ENCODE peak calls at places on chromosomes 1 and 21, in four cellular contexts. One of them, this sample, is unnamed.

GRCh38 chr21:44425307-44425894 is 29.9 kb upstream of the LRRC3 start:
- DNase-seq in AG08395: no peak
- DNase-seq in PC-3: peak
- DNase-seq in stimulated activated CD8-positive, alpha-beta memory T cell treated with anti-CD3 and anti-CD28 coated beads, Interleukin-15, amount 100 ng/mL, for 4 hours: no peak
- DNase-seq in this sample: no peak

GRCh38 chr1:49307452-49307851 is 530.8 kb upstream of the BEND5 start:
- DNase-seq in AG08395: no peak
- DNase-seq in stimulated activated CD8-positive, alpha-beta memory T cell treated with anti-CD3 and anti-CD28 coated beads, Interleukin-15, amount 100 ng/mL, for 4 hours: no peak
- DNase-seq in PC-3: peak
- DNase-seq in this sample: no peak

GRCh38 chr1:231951399-231951798 is 324.8 kb downstream of the DISC1 start:
- DNase-seq in AG08395: no peak
- DNase-seq in PC-3: peak
- DNase-seq in stimulated activated CD8-positive, alpha-beta memory T cell treated with anti-CD3 and anti-CD28 coated beads, Interleukin-15, amount 100 ng/mL, for 4 hours: no peak
- DNase-seq in this sample: no peak

GRCh38 chr1:81509619-81510018 is 291.1 kb upstream of the ADGRL2 start:
- DNase-seq in AG08395: no peak
- DNase-seq in stimulated activated CD8-positive, alpha-beta memory T cell treated with anti-CD3 and anti-CD28 coated beads, Interleukin-15, amount 100 ng/mL, for 4 hours: no peak
- DNase-seq in PC-3: no peak
- DNase-seq in this sample: no peak

GRCh38 chr1:20329793-20330542 is 39.3 kb downstream of the VWA5B1 start:
- DNase-seq in PC-3: no peak
- DNase-seq in AG08395: no peak
- DNase-seq in stimulated activated CD8-positive, alpha-beta memory T cell treated with anti-CD3 and anti-CD28 coated beads, Interleukin-15, amount 100 ng/mL, for 4 hours: no peak
- DNase-seq in this sample: no peak

GRCh38 chr1:41364444-41365319 is 3.4 kb downstream of the FOXO6 start:
- DNase-seq in AG08395: no peak
- DNase-seq in stimulated activated CD8-positive, alpha-beta memory T cell treated with anti-CD3 and anti-CD28 coated beads, Interleukin-15, amount 100 ng/mL, for 4 hours: no peak
- DNase-seq in PC-3: no peak
- DNase-seq in this sample: no peak

GRCh38 chr1:243409284-243409683 is 153.4 kb downstream of the SDCCAG8 start:
- DNase-seq in stimulated activated CD8-positive, alpha-beta memory T cell treated with anti-CD3 and anti-CD28 coated beads, Interleukin-15, amount 100 ng/mL, for 4 hours: no peak
- DNase-seq in AG08395: no peak
- DNase-seq in PC-3: peak
- DNase-seq in this sample: no peak

GRCh38 chr21:18204931-18205330 is 39.7 kb upstream of the CHODL start:
- DNase-seq in stimulated activated CD8-positive, alpha-beta memory T cell treated with anti-CD3 and anti-CD28 coated beads, Interleukin-15, amount 100 ng/mL, for 4 hours: no peak
- DNase-seq in PC-3: no peak
- DNase-seq in AG08395: no peak
- DNase-seq in this sample: no peak

GRCh38 chr1:166470057-166470456 is 303.3 kb upstream of the FAM78B start:
- DNase-seq in PC-3: no peak
- DNase-seq in stimulated activated CD8-positive, alpha-beta memory T cell treated with anti-CD3 and anti-CD28 coated beads, Interleukin-15, amount 100 ng/mL, for 4 hours: no peak
- DNase-seq in AG08395: no peak
- DNase-seq in this sample: no peak